ENCODE peak calls at places on chromosome 5, in six cellular contexts. B is NB4, I is IMR-90, E is PC-3, X is cardiac fibroblast, C is iPS DF 6.9. L is an unnamed sample.

GRCh38 chr5:176680226-176680563 is 32.9 kb downstream of the TSPAN17 start:
- DNase-seq in X (no peak), B (no peak), E (no peak), I (no peak), C (no peak), L (no peak)

GRCh38 chr5:169581580-169582227 is 1.9 kb upstream of the SPDL1 start:
- DNase-seq in X (peak), B (peak), C (peak), I (peak), E (peak), L (no peak)

GRCh38 chr5:180818275-180818674 is 15.7 kb upstream of the MGAT1 start:
- DNase-seq in X (no peak), B (no peak), I (no peak), C (no peak), E (no peak), L (no peak)

GRCh38 chr5:50958852-50959457 is 292.5 kb downstream of the PARP8 start:
- DNase-seq in X (peak), B (peak), C (no peak), I (peak), E (peak), L (peak)

GRCh38 chr5:56375011-56375410 is 141.9 kb upstream of the ANKRD55 start:
- DNase-seq in C (no peak), E (no peak), X (no peak), I (no peak), B (no peak), L (no peak)

GRCh38 chr5:160379485-160379884 is 9.1 kb upstream of the C1QTNF2 start:
- DNase-seq in E (no peak), B (no peak), I (no peak), C (no peak), X (no peak), L (no peak)

GRCh38 chr5:145991044-145991575 is 54.7 kb downstream of the SH3RF2 start:
- DNase-seq in E (no peak), C (no peak), X (peak), I (peak), B (no peak), L (no peak)

GRCh38 chr5:149363345-149363744 is 5.5 kb downstream of the PCYOX1L start:
- DNase-seq in E (no peak), I (no peak), X (no peak), B (peak), C (no peak), L (no peak)

GRCh38 chr5:68330564-68330963 is 115.0 kb downstream of the PIK3R1 start:
- DNase-seq in X (peak), I (peak), C (no peak), E (no peak), B (no peak), L (no peak)

GRCh38 chr5:180133971-180134508 is 62.5 kb upstream of the RNF130 start:
- DNase-seq in X (no peak), C (no peak), B (no peak), E (no peak), I (no peak), L (no peak)

GRCh38 chr5:160935776-160936175 is 83.8 kb upstream of the ATP10B start:
- DNase-seq in C (no peak), I (no peak), X (no peak), E (no peak), B (no peak), L (no peak)

GRCh38 chr5:16970826-16971225 is 34.7 kb upstream of the MYO10 start:
- DNase-seq in X (no peak), I (peak), B (no peak), C (no peak), E (peak), L (no peak)

GRCh38 chr5:163614787-163615186 is 109.4 kb downstream of the MAT2B start:
- DNase-seq in I (peak), E (no peak), C (no peak), X (no peak), B (no peak), L (no peak)

GRCh38 chr5:159510282-159510681 is 180.0 kb upstream of the IL12B start:
- DNase-seq in X (peak), I (peak), E (peak), C (peak), B (no peak), L (peak)

GRCh38 chr5:153402550-153402949 is 87.9 kb upstream of the GRIA1 start:
- DNase-seq in C (no peak), E (peak), I (no peak), B (no peak), X (no peak), L (peak)

GRCh38 chr5:137836301-137836700 is 31.4 kb upstream of the MYOT start:
- DNase-seq in E (no peak), I (no peak), X (no peak), C (no peak), B (no peak), L (no peak)

GRCh38 chr5:60522299-60522915 is 177.6 kb downstream of the DEPDC1B start:
- DNase-seq in C (no peak), X (peak), I (peak), B (no peak), E (no peak), L (peak)

GRCh38 chr5:174419523-174420132 is 304.8 kb upstream of the MSX2 start:
- DNase-seq in C (peak), I (peak), E (peak), B (peak), X (peak), L (peak)

GRCh38 chr5:2783223-2783622 is 31.7 kb upstream of the IRX2 start:
- DNase-seq in X (no peak), E (no peak), C (no peak), B (peak), I (no peak), L (no peak)

GRCh38 chr5:166509085-166509484 is 1782.4 kb upstream of the WWC1 start:
- DNase-seq in X (peak), B (peak), I (no peak), E (no peak), C (peak), L (no peak)

GRCh38 chr5:41068169-41068568 is 3.0 kb downstream of the MROH2B start:
- DNase-seq in I (no peak), C (no peak), B (no peak), E (no peak), X (peak), L (no peak)

GRCh38 chr5:122715095-122715494 is 59.8 kb upstream of the SNX2 start:
- DNase-seq in X (peak), C (no peak), B (no peak), I (peak), E (no peak), L (peak)

GRCh38 chr5:180130291-180130869 is 58.8 kb upstream of the RNF130 start:
- DNase-seq in X (no peak), C (no peak), E (no peak), I (no peak), B (no peak), L (no peak)

GRCh38 chr5:139723986-139724587 is 71.5 kb upstream of the PSD2 start:
- DNase-seq in E (no peak), B (no peak), I (no peak), X (no peak), C (no peak), L (no peak)
- H3K4me3 ChIP-seq in E (no peak), B (no peak), I (no peak), X (no peak), C (no peak), L (no peak)

DNA sequence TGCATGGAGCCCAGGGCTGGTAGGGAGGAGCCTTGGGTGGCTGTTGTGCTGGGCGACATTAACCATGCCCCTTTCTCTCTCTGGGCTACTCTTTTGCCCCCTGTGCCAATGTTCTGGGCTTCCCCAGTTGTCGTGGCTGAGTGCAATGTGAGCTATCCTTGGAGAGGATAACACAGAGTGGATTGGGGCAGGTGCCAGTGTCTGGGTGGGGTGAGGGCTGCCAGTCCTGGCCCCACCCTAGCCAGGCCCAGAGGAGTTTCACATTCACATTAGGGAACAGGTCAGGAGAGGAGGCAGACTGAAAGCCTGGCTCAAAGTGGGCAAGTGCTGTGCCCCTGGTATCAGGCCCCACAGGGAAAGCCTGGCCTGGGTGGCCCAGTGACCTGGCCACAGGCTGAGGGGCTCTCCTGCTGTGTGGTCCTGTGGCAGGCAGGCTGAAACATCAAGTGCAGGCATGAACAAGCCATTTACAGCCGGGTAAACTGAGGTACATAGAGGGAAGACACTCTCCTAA is 7.5 kb upstream of the NDST1 start:
- DNase-seq in B (no peak), X (no peak), I (no peak), C (no peak), E (no peak), L (no peak)
- H3K4me3 ChIP-seq in B (no peak), X (no peak), I (no peak), C (no peak), E (no peak), L (no peak)

GRCh38 chr5:135029468-135030122 is 4.4 kb downstream of the PITX1 start:
- DNase-seq in B (no peak), X (no peak), I (no peak), E (no peak), C (no peak), L (no peak)

GRCh38 chr5:135031146-135031812 is 2.7 kb downstream of the PITX1 start:
- DNase-seq in C (no peak), E (no peak), B (no peak), I (peak), X (peak), L (no peak)

GRCh38 chr5:135028791-135029467 is 5.1 kb downstream of the PITX1 start:
- DNase-seq in I (no peak), B (no peak), X (no peak), E (no peak), C (no peak), L (no peak)

GRCh38 chr5:135030691-135031145 is 3.3 kb downstream of the PITX1 start:
- DNase-seq in C (no peak), B (no peak), X (no peak), I (no peak), E (no peak), L (no peak)

DNA sequence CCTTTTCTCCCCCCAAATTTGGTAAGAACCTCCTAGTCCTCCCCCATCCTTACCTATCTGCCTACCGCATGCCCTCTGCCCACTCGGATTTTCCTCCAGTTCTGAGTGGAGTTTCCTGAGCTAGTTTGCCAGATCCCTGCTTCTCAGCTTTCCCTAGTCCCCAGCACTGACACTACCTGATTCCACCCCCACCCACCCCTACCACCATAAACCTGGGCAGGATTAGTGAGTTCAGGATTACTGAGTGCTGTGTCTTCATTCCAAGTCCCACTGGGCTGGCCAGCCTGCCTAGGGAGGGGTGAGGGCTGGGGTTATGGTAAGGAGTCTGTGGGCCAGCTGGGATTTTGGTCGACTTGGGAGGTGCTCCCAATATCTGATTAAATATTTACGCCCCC is 3.9 kb downstream of the PITX1 start:
- DNase-seq in E (no peak), I (no peak), X (no peak), B (no peak), C (no peak), L (no peak)
- H3K4me3 ChIP-seq in E (no peak), I (no peak), X (no peak), B (no peak), C (no peak), L (peak)

GRCh38 chr5:173232499-173233346 is 2.3 kb downstream of the NKX2-5 start:
- DNase-seq in E (no peak), I (no peak), X (no peak), C (no peak), B (no peak), L (no peak)
- H3K4me3 ChIP-seq in E (no peak), I (no peak), X (no peak), C (no peak), B (no peak), L (peak)

GRCh38 chr5:45793638-45794532 is 97.7 kb upstream of the HCN1 start:
- DNase-seq in X (no peak), E (peak), C (no peak), B (peak), I (no peak), L (no peak)
- H3K4me3 ChIP-seq in X (no peak), E (no peak), C (no peak), B (no peak), I (no peak), L (no peak)

GRCh38 chr5:132222649-132223038 is 5.0 kb downstream of the P4HA2 start:
- DNase-seq in X (no peak), C (no peak), B (no peak), E (no peak), I (no peak), L (no peak)

GRCh38 chr5:132226516-132227234 is 978 bp downstream of the P4HA2 start:
- DNase-seq in C (no peak), B (no peak), I (peak), E (no peak), X (peak), L (no peak)

GRCh38 chr5:132223861-132224260 is 3.8 kb downstream of the P4HA2 start:
- DNase-seq in E (no peak), I (no peak), X (no peak), C (no peak), B (no peak), L (no peak)

GRCh38 chr5:132225165-132226032 is 2.3 kb downstream of the P4HA2 start:
- DNase-seq in C (no peak), I (peak), E (peak), B (peak), X (peak), L (peak)

GRCh38 chr5:132224721-132225120 is 2.9 kb downstream of the P4HA2 start:
- DNase-seq in C (no peak), I (peak), E (no peak), X (no peak), B (no peak), L (no peak)
- H3K4me3 ChIP-seq in C (no peak), I (no peak), E (no peak), X (peak), B (no peak), L (peak)

GRCh38 chr5:14675309-14675708 is 10.8 kb downstream of the OTULIN start:
- DNase-seq in X (no peak), E (no peak), B (no peak), C (no peak), I (no peak), L (no peak)
- H3K4me3 ChIP-seq in X (no peak), E (no peak), B (peak), C (no peak), I (no peak), L (no peak)

DNA sequence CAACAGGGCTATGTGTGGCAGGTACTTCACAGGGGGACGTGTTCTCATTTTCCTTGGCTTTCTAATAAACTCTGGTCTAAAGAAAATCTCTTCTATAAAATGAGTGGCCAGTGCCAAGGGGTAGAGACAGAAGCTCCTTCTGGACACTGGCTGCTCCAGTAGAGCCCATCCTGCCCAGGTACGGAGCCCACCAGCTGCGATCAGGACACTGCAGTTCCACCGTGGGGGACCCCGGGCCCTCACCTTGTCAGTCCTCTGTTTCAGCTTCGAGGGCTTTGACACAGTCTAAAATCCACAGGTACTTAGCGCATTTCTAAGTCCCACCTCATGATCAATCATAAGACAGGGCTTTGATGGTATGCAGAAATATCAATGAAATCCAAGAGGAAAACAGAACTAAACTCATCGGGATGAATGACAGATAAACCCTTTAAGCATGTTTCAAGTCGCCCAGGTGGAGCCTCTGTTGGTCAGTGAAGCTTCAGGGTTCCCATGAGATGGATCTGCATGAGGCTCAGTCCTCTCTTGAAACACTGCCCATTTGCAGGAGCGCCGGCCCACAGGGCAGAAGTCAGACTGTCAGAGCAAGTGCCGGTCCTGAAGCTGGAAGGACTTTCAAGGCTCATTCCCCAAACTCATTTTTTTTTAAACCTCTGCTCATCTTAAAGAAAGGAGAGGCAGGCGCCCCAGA is 20.3 kb upstream of the TERT start:
- DNase-seq in I (no peak), X (no peak), E (no peak), C (no peak), B (no peak), L (no peak)
- H3K4me3 ChIP-seq in I (no peak), X (no peak), E (peak), C (no peak), B (no peak), L (no peak)